ENCODE peak calls at places on chromosomes 2 and 18, in seven cellular contexts. One of them, this sample, is unnamed.

GRCh38 chr2:8193686-8194615 is 487.9 kb upstream of the ID2 start:
- DNase-seq in neuronal stem cell: peak; percentile 80
- DNase-seq in IMR-90: no peak
- DNase-seq in H1: peak; percentile 9
- DNase-seq in trophoblast cell: no peak
- DNase-seq in H9: peak; percentile 79
- DNase-seq in mesendoderm: peak; percentile 50
- DNase-seq in this sample: no peak

GRCh38 chr2:242031481-242032019 is 162.0 kb downstream of the RTP5 start:
- DNase-seq in neuronal stem cell: no peak
- DNase-seq in IMR-90: peak; percentile 95
- DNase-seq in mesendoderm: no peak
- DNase-seq in H1: no peak
- DNase-seq in H9: peak; percentile 15
- DNase-seq in trophoblast cell: no peak
- DNase-seq in this sample: peak; percentile 91

GRCh38 chr18:66931010-66931409 is 327.1 kb upstream of the CDH19 start:
- DNase-seq in trophoblast cell: no peak
- DNase-seq in neuronal stem cell: no peak
- DNase-seq in IMR-90: no peak
- DNase-seq in mesendoderm: peak; percentile 34
- DNase-seq in H9: no peak
- DNase-seq in H1: peak; percentile 3
- DNase-seq in this sample: no peak

GRCh38 chr2:75053484-75054112 is 95.2 kb downstream of the POLE4 start:
- DNase-seq in trophoblast cell: peak; percentile 78
- DNase-seq in H9: peak; percentile 82
- DNase-seq in H1: peak; percentile 31
- DNase-seq in IMR-90: peak; percentile 16
- DNase-seq in mesendoderm: peak; percentile 80
- DNase-seq in neuronal stem cell: peak; percentile 15
- DNase-seq in this sample: peak; percentile 47

GRCh38 chr2:106997204-106997603 is 111.2 kb upstream of the ST6GAL2 start:
- DNase-seq in mesendoderm: no peak
- DNase-seq in IMR-90: no peak
- DNase-seq in H1: no peak
- DNase-seq in trophoblast cell: no peak
- DNase-seq in neuronal stem cell: no peak
- DNase-seq in H9: no peak
- DNase-seq in this sample: no peak

GRCh38 chr2:153077311-153077710 is 358.9 kb downstream of the ARL6IP6 start:
- DNase-seq in trophoblast cell: no peak
- DNase-seq in IMR-90: no peak
- DNase-seq in H1: no peak
- DNase-seq in mesendoderm: no peak
- DNase-seq in H9: no peak
- DNase-seq in neuronal stem cell: no peak
- DNase-seq in this sample: peak; percentile 38

GRCh38 chr2:108074150-108074549 is 87.8 kb downstream of the SLC5A7 start:
- DNase-seq in H1: no peak
- DNase-seq in H9: no peak
- DNase-seq in neuronal stem cell: no peak
- DNase-seq in trophoblast cell: no peak
- DNase-seq in IMR-90: no peak
- DNase-seq in mesendoderm: no peak
- DNase-seq in this sample: no peak

GRCh38 chr18:76707534-76707933 is 114.8 kb upstream of the ZNF236 start:
- DNase-seq in trophoblast cell: no peak
- DNase-seq in H9: no peak
- DNase-seq in H1: no peak
- DNase-seq in neuronal stem cell: no peak
- DNase-seq in IMR-90: no peak
- DNase-seq in mesendoderm: no peak
- DNase-seq in this sample: no peak

GRCh38 chr2:50859110-50859509 is 172.8 kb downstream of the NRXN1 start:
- DNase-seq in neuronal stem cell: no peak
- DNase-seq in IMR-90: no peak
- DNase-seq in mesendoderm: no peak
- DNase-seq in H9: no peak
- DNase-seq in H1: no peak
- DNase-seq in trophoblast cell: no peak
- DNase-seq in this sample: no peak

GRCh38 chr2:181324912-181325311 is 132.3 kb upstream of the ITGA4 start:
- DNase-seq in IMR-90: no peak
- DNase-seq in trophoblast cell: no peak
- DNase-seq in H1: no peak
- DNase-seq in neuronal stem cell: no peak
- DNase-seq in H9: no peak
- DNase-seq in mesendoderm: no peak
- DNase-seq in this sample: no peak

GRCh38 chr2:28296243-28296642 is 96.4 kb upstream of the FOSL2 start:
- DNase-seq in IMR-90: peak; percentile 87
- DNase-seq in mesendoderm: no peak
- DNase-seq in neuronal stem cell: no peak
- DNase-seq in H1: no peak
- DNase-seq in trophoblast cell: no peak
- DNase-seq in H9: no peak
- DNase-seq in this sample: peak; percentile 84

GRCh38 chr2:114762986-114763385 is 320.5 kb downstream of the DPP10 start:
- DNase-seq in mesendoderm: no peak
- DNase-seq in IMR-90: no peak
- DNase-seq in H1: no peak
- DNase-seq in neuronal stem cell: no peak
- DNase-seq in H9: no peak
- DNase-seq in trophoblast cell: no peak
- DNase-seq in this sample: no peak

GRCh38 chr2:190334479-190335224 is 8.7 kb upstream of the INPP1 start:
- DNase-seq in neuronal stem cell: no peak
- DNase-seq in H1: no peak
- DNase-seq in IMR-90: no peak
- DNase-seq in mesendoderm: no peak
- DNase-seq in H9: no peak
- DNase-seq in trophoblast cell: peak; percentile 26
- DNase-seq in this sample: no peak

GRCh38 chr18:58989184-58989759 is 124.6 kb downstream of the ZNF532 start:
- DNase-seq in H1: no peak
- DNase-seq in mesendoderm: no peak
- DNase-seq in H9: no peak
- DNase-seq in IMR-90: no peak
- DNase-seq in neuronal stem cell: no peak
- DNase-seq in trophoblast cell: no peak
- DNase-seq in this sample: no peak

GRCh38 chr2:189798312-189799029 is 14.2 kb downstream of the PMS1 start:
- DNase-seq in H1: no peak
- DNase-seq in mesendoderm: peak; percentile 27
- DNase-seq in IMR-90: peak; percentile 74
- DNase-seq in neuronal stem cell: no peak
- DNase-seq in trophoblast cell: peak; percentile 38
- DNase-seq in H9: no peak
- DNase-seq in this sample: peak; percentile 46

GRCh38 chr2:25165992-25166618 is 2.3 kb downstream of the POMC start:
- DNase-seq in trophoblast cell: peak; percentile 76
- DNase-seq in H9: peak; percentile 79
- DNase-seq in mesendoderm: peak; percentile 76
- DNase-seq in H1: no peak
- DNase-seq in neuronal stem cell: no peak
- DNase-seq in IMR-90: no peak
- DNase-seq in this sample: no peak

GRCh38 chr2:102975996-102976636 is 214.3 kb downstream of the TMEM182 start:
- DNase-seq in neuronal stem cell: peak; percentile 61
- DNase-seq in trophoblast cell: peak; percentile 30
- DNase-seq in H1: peak; percentile 36
- DNase-seq in mesendoderm: peak; percentile 83
- DNase-seq in IMR-90: peak; percentile 4
- DNase-seq in H9: peak; percentile 73
- DNase-seq in this sample: no peak

GRCh38 chr2:126793885-126794613 is 104.6 kb upstream of the TEX51 start:
- DNase-seq in mesendoderm: peak; percentile 34
- DNase-seq in H9: peak; percentile 60
- DNase-seq in neuronal stem cell: no peak
- DNase-seq in trophoblast cell: no peak
- DNase-seq in H1: no peak
- DNase-seq in IMR-90: no peak
- DNase-seq in this sample: no peak

GRCh38 chr2:65024149-65024829 is 31.9 kb upstream of the CEP68 start:
- DNase-seq in H1: no peak
- DNase-seq in mesendoderm: peak; percentile 76
- DNase-seq in H9: no peak
- DNase-seq in IMR-90: peak; percentile 85
- DNase-seq in trophoblast cell: no peak
- DNase-seq in neuronal stem cell: no peak
- DNase-seq in this sample: peak; percentile 89

GRCh38 chr2:88059979-88060906 is 4.7 kb upstream of the KRCC1 start:
- DNase-seq in H1: no peak
- DNase-seq in trophoblast cell: peak; percentile 75
- DNase-seq in neuronal stem cell: peak; percentile 23
- DNase-seq in mesendoderm: peak; percentile 59
- DNase-seq in IMR-90: peak; percentile 31
- DNase-seq in H9: no peak
- DNase-seq in this sample: peak; percentile 39

GRCh38 chr2:27021253-27021801 is 11.4 kb upstream of the TMEM214 start:
- DNase-seq in H1: no peak
- DNase-seq in trophoblast cell: peak; percentile 60
- DNase-seq in H9: no peak
- DNase-seq in neuronal stem cell: no peak
- DNase-seq in mesendoderm: no peak
- DNase-seq in IMR-90: no peak
- DNase-seq in this sample: peak; percentile 40

GRCh38 chr18:36814994-36815393 is 13.8 kb downstream of the TPGS2 start:
- DNase-seq in trophoblast cell: no peak
- DNase-seq in neuronal stem cell: no peak
- DNase-seq in IMR-90: no peak
- DNase-seq in mesendoderm: peak; percentile 87
- DNase-seq in H9: no peak
- DNase-seq in H1: no peak
- DNase-seq in this sample: no peak

GRCh38 chr2:41241325-41242000 is 789.6 kb upstream of the SLC8A1 start:
- DNase-seq in trophoblast cell: no peak
- DNase-seq in IMR-90: no peak
- DNase-seq in mesendoderm: no peak
- DNase-seq in H9: no peak
- DNase-seq in H1: no peak
- DNase-seq in neuronal stem cell: no peak
- DNase-seq in this sample: no peak

GRCh38 chr2:68853035-68853434 is 18.2 kb downstream of the BMP10 start:
- DNase-seq in H1: no peak
- DNase-seq in mesendoderm: no peak
- DNase-seq in H9: no peak
- DNase-seq in trophoblast cell: peak; percentile 66
- DNase-seq in neuronal stem cell: no peak
- DNase-seq in IMR-90: peak; percentile 87
- DNase-seq in this sample: peak; percentile 66

GRCh38 chr2:215556979-215557378 is 121.1 kb upstream of the FN1 start:
- DNase-seq in neuronal stem cell: no peak
- DNase-seq in mesendoderm: no peak
- DNase-seq in H1: no peak
- DNase-seq in IMR-90: peak; percentile 51
- DNase-seq in trophoblast cell: no peak
- DNase-seq in H9: no peak
- DNase-seq in this sample: peak; percentile 33

DNA sequence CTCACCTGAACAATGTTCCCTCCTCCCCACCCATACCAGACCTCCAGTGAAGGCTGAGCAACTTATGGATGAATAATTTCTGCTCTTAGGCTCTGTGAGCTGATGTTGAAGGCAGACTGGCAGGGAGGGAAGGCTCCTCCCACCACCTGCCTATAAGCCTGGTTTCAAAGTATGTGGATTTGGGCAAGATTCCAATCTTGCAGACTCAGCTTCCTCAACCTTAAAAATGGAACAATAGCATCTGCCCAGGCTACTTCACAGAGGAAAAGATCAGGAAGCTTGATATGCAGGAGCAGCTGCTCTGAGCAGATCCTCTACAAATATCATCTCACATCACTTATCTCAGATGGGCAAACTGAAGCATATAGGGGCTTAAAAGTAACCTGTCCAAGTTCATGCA is 112.2 kb downstream of the ZFP36L2 start:
- DNase-seq in H1: no peak
- DNase-seq in mesendoderm: peak; percentile 68
- DNase-seq in IMR-90: peak; percentile 35
- DNase-seq in neuronal stem cell: no peak
- DNase-seq in H9: no peak
- DNase-seq in trophoblast cell: peak; percentile 51
- DNase-seq in this sample: no peak
- H3K9ac ChIP-seq in H1: no peak overlapping the region
- H3K9ac ChIP-seq in mesendoderm: no peak overlapping the region
- H3K9ac ChIP-seq in IMR-90: no peak overlapping the region
- H3K9ac ChIP-seq in neuronal stem cell: no peak overlapping the region
- H3K9ac ChIP-seq in H9: no peak overlapping the region
- H3K9ac ChIP-seq in trophoblast cell: no peak overlapping the region
- H3K9ac ChIP-seq in this sample: no peak overlapping the region

GRCh38 chr2:207775471-207775870 is 5.8 kb upstream of the FZD5 start:
- DNase-seq in mesendoderm: no peak
- DNase-seq in trophoblast cell: no peak
- DNase-seq in neuronal stem cell: no peak
- DNase-seq in IMR-90: no peak
- DNase-seq in H1: no peak
- DNase-seq in H9: no peak
- DNase-seq in this sample: no peak
- H2BK120ac ChIP-seq in mesendoderm: no peak overlapping the region
- H2BK120ac ChIP-seq in trophoblast cell: no peak overlapping the region
- H2BK120ac ChIP-seq in neuronal stem cell: no peak overlapping the region
- H2BK120ac ChIP-seq in IMR-90: no peak overlapping the region
- H2BK120ac ChIP-seq in H1: no peak overlapping the region
- H2BK120ac ChIP-seq in H9: no peak overlapping the region
- H2BK120ac ChIP-seq in this sample: no peak overlapping the region

GRCh38 chr2:72050734-72051133 is 96.9 kb downstream of the CYP26B1 start:
- DNase-seq in trophoblast cell: no peak
- DNase-seq in H9: no peak
- DNase-seq in mesendoderm: no peak
- DNase-seq in neuronal stem cell: no peak
- DNase-seq in H1: no peak
- DNase-seq in IMR-90: no peak
- DNase-seq in this sample: no peak
- H3K9ac ChIP-seq in trophoblast cell: no peak overlapping the region
- H3K9ac ChIP-seq in H9: no peak overlapping the region
- H3K9ac ChIP-seq in mesendoderm: no peak overlapping the region
- H3K9ac ChIP-seq in neuronal stem cell: no peak overlapping the region
- H3K9ac ChIP-seq in H1: no peak overlapping the region
- H3K9ac ChIP-seq in IMR-90: no peak overlapping the region
- H3K9ac ChIP-seq in this sample: no peak overlapping the region

DNA sequence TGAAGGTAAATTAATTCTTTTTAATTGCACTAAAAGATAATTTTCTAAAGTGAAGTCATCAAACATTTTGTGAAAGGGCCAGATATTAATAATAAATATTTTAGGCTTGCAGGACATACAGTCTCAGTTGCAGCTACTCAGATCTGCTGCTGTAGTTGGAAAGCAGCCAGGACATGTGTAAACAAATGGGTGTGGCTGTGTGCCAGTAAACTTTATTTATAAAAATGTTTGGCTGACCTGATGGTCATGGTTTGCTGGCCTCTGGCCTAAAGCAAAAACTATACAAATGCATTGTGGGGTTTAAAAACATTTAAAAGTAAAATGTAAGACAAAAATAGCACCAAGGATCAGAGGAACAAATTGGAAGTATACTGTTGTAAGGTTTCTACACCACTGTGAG is 73.9 kb upstream of the TGFA start:
- DNase-seq in H9: no peak
- DNase-seq in H1: no peak
- DNase-seq in neuronal stem cell: no peak
- DNase-seq in mesendoderm: no peak
- DNase-seq in IMR-90: no peak
- DNase-seq in trophoblast cell: no peak
- DNase-seq in this sample: peak; percentile 27
- H2BK120ac ChIP-seq in H9: no peak overlapping the region
- H2BK120ac ChIP-seq in H1: no peak overlapping the region
- H2BK120ac ChIP-seq in neuronal stem cell: no peak overlapping the region
- H2BK120ac ChIP-seq in mesendoderm: no peak overlapping the region
- H2BK120ac ChIP-seq in IMR-90: no peak overlapping the region
- H2BK120ac ChIP-seq in trophoblast cell: no peak overlapping the region
- H2BK120ac ChIP-seq in this sample: no peak overlapping the region